ENCODE peak calls at places on chromosomes 12 and 14, in seven cellular contexts. B is uterus; J is pancreas; Y is CD8-positive, alpha-beta T cell; N is ovary; X is foreskin keratinocyte; I is thoracic aorta. R is an unnamed sample.

GRCh38 chr14:36510078-36510799 is 9.8 kb downstream of the NKX2-1 start:
- DNase-seq in B (no peak), J (no peak), Y (no peak), N (no peak), X (no peak), I (no peak), R (no peak)

GRCh38 chr12:105013892-105014291 is 27.8 kb downstream of the NOPCHAP1 start:
- DNase-seq in B (no peak), J (no peak), Y (no peak), N (no peak), X (no peak), I (no peak), R (no peak)

GRCh38 chr12:5430639-5431603 is 987 bp upstream of the NTF3 start:
- DNase-seq in B (no peak), J (peak; percentile 35), Y (no peak), N (no peak), X (no peak), I (no peak), R (no peak)

GRCh38 chr12:15037091-15037723 is 64.4 kb downstream of the PDE6H start:
- DNase-seq in B (no peak), J (peak; percentile 29), Y (no peak), N (no peak), X (peak; percentile 29), I (no peak), R (no peak)

GRCh38 chr12:45356822-45357546 is 141.1 kb downstream of the ANO6 start:
- DNase-seq in B (no peak), J (no peak), Y (no peak), N (no peak), X (no peak), I (no peak), R (no peak)

GRCh38 chr12:57693317-57693658 is 644 bp upstream of the OS9 start:
- DNase-seq in B (no peak), J (no peak), Y (peak; percentile 8), N (no peak), X (no peak), I (no peak), R (no peak)

GRCh38 chr14:104564744-104565679 is 14.6 kb upstream of the C14orf180 start:
- DNase-seq in B (no peak), J (peak; percentile 62), Y (no peak), N (no peak), X (no peak), I (no peak), R (no peak)

GRCh38 chr12:120229071-120229582 is 28.2 kb upstream of the RPLP0 start:
- DNase-seq in B (no peak), J (no peak), Y (peak; percentile 4), N (no peak), X (no peak), I (no peak), R (no peak)

GRCh38 chr12:77625441-77625840 is 205.3 kb upstream of the NAV3 start:
- DNase-seq in B (no peak), J (no peak), Y (no peak), N (no peak), X (peak; percentile 79), I (no peak), R (no peak)

GRCh38 chr12:25052191-25053020 is 103.5 kb upstream of the BCAT1 start:
- DNase-seq in B (no peak), J (no peak), Y (peak; percentile 49), N (no peak), X (no peak), I (no peak), R (peak; percentile 33)

GRCh38 chr12:100364334-100364733 is 7.5 kb downstream of the SLC17A8 start:
- DNase-seq in B (no peak), J (no peak), Y (no peak), N (no peak), X (no peak), I (no peak), R (no peak)

GRCh38 chr14:99511421-99512109 is 30.4 kb downstream of the CCNK start:
- DNase-seq in B (peak; percentile 21), J (no peak), Y (no peak), N (peak; percentile 48), X (no peak), I (no peak), R (no peak)

GRCh38 chr12:28998662-28999120 is 150.4 kb upstream of the FAR2 start:
- DNase-seq in B (no peak), J (no peak), Y (no peak), N (no peak), X (peak; percentile 3), I (no peak), R (peak; percentile 13)

GRCh38 chr12:9387450-9387849 is 179.3 kb upstream of the PZP start:
- DNase-seq in B (no peak), J (no peak), Y (no peak), N (no peak), X (no peak), I (no peak), R (no peak)

DNA sequence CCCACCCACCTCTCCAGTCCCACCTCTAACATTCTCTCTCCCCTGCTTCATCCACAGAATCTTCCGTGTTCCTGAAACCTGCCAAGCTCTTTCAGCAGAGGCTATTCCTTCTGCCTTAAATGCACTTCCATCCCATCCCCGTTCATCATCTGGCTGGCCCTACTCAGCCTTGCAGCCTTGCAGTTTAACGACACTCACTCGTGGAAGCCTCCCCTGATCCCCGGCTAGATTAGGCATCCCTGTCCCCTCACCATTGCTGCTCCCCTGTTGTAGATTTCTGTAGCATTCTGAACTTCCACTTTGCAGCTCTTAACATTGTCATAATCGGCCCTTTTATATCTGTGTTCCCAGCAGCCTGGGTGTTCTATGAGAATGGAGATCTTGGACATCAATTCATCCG is 280.5 kb upstream of the NOS1 start:
- DNase-seq in B (no peak), J (no peak), Y (no peak), N (no peak), X (no peak), I (no peak), R (no peak)
- H3K4me1 ChIP-seq in B (no peaks in the 10 kb centered on the region), J (no peaks in the 10 kb centered on the region), Y (no peaks in the 10 kb centered on the region), N (no peaks in the 10 kb centered on the region), X (no peaks in the 10 kb centered on the region), I (no peaks in the 10 kb centered on the region), R (no peaks in the 10 kb centered on the region)

DNA sequence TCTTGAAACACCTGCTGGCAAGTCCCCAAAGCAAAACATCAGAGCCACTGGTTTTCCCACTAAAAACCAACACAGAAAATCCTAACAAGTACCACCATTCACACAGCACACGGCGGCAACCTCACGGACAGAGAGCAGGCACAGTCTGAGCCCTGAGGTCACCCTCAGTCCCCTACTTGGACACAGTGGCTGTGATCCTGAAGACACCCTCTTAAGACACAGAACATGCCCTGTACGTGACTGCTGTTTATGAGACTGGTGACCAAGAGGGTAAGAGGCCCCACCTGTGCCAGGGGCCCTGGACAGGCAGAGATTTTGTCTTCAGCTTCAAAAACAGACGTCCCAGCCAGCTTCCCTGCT is 29.6 kb downstream of the HIP1R start:
- DNase-seq in B (no peak), J (no peak), Y (no peak), N (no peak), X (no peak), I (no peak), R (no peak)
- H3K4me1 ChIP-seq in B (no peaks in the 10 kb centered on the region), J (peaks cover 34% of the 10 kb centered on the region), Y (peaks cover 3% of the 10 kb centered on the region), N (peaks cover 7% of the 10 kb centered on the region), X (peaks cover 18% of the 10 kb centered on the region), I (no peaks in the 10 kb centered on the region), R (peaks cover 40% of the 10 kb centered on the region)

DNA sequence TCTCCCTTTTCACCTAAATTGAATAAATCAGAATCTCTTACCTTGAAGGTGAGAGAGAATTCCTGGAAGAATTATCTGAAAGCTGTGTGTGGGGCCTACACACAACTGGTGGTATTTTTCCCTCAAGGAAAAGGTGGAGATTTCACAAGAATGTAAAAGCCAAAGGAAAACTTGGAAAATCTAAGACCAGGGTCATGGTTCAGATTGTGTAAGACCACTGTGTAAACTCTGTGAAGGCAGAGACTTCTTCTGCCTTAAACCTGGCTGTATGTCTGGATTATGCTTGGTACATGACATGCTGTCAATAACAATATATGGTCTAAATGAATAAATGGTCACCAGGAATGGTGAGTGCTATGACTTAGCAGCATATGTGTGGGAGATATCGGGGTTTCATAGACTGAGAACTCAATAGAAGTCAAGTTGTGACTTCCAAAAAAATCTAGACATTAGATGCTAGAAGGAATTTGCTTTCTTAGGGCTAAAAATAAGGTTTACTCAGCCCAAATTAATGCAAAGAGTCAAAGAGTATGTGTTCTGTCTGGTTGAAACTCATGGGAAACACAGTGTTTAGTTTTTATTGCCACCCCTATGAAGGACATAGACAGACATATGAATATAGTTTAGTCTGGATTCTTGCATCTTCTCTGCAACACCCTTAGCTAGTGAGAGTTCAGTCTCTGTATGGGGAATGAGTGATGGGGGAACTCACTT is 163.7 kb downstream of the SNAPC1 start:
- DNase-seq in B (no peak), J (no peak), Y (no peak), N (no peak), X (no peak), I (no peak), R (no peak)
- H3K4me1 ChIP-seq in B (no peaks in the 10 kb centered on the region), J (no peaks in the 10 kb centered on the region), Y (no peaks in the 10 kb centered on the region), N (no peaks in the 10 kb centered on the region), X (peaks cover 23% of the 10 kb centered on the region), I (no peaks in the 10 kb centered on the region), R (no peaks in the 10 kb centered on the region)

GRCh38 chr12:10928746-10929286 is at the start of gene PRH2:
- DNase-seq in B (no peak), J (no peak), Y (no peak), N (no peak), X (no peak), I (no peak), R (no peak)
- H3K4me1 ChIP-seq in B (no peaks in the 10 kb centered on the region), J (no peaks in the 10 kb centered on the region), Y (no peaks in the 10 kb centered on the region), N (no peaks in the 10 kb centered on the region), X (no peaks in the 10 kb centered on the region), I (no peaks in the 10 kb centered on the region), R (no peaks in the 10 kb centered on the region)

GRCh38 chr12:102374190-102374589 is 106.2 kb downstream of the IGF1 start:
- DNase-seq in B (no peak), J (no peak), Y (no peak), N (no peak), X (no peak), I (no peak), R (no peak)

GRCh38 chr12:102371177-102371576 is 109.2 kb downstream of the IGF1 start:
- DNase-seq in B (no peak), J (no peak), Y (no peak), N (no peak), X (no peak), I (no peak), R (no peak)

GRCh38 chr12:102365365-102365764 is 115.0 kb downstream of the IGF1 start:
- DNase-seq in B (no peak), J (no peak), Y (no peak), N (no peak), X (no peak), I (no peak), R (no peak)

GRCh38 chr12:102372112-102372511 is 108.3 kb downstream of the IGF1 start:
- DNase-seq in B (no peak), J (no peak), Y (no peak), N (no peak), X (no peak), I (no peak), R (no peak)

GRCh38 chr12:102369876-102370275 is 110.5 kb downstream of the IGF1 start:
- DNase-seq in B (no peak), J (no peak), Y (no peak), N (no peak), X (no peak), I (no peak), R (no peak)
- H3K4me1 ChIP-seq in B (no peaks in the 10 kb centered on the region), J (no peaks in the 10 kb centered on the region), Y (no peaks in the 10 kb centered on the region), N (no peaks in the 10 kb centered on the region), X (no peaks in the 10 kb centered on the region), I (no peaks in the 10 kb centered on the region), R (no peaks in the 10 kb centered on the region)

R was measured in mucosa of descending colon.